ENCODE peak calls at places on chromosomes 7 and 10, in nine cellular contexts. B, N, Z, L, I, F, M, A and E are unnamed samples.

GRCh38 chr10:113856563-113856962 is 2.1 kb downstream of the NHLRC2 start:
- DNase-seq in B (no peak), L (no peak), N (no peak), I (no peak), F (no peak), A (no peak), Z (no peak), M (no peak), E (no peak)

GRCh38 chr10:21495002-21495685 is 30.3 kb downstream of the SKIDA1 start:
- DNase-seq in I (no peak), F (no peak), N (no peak), A (no peak), L (no peak), B (peak), M (no peak), Z (no peak), E (no peak)

GRCh38 chr10:59064116-59064707 is 112.2 kb upstream of the PHYHIPL start:
- DNase-seq in F (peak), I (no peak), A (no peak), L (no peak), M (no peak), N (no peak), Z (no peak), B (no peak), E (no peak)

GRCh38 chr10:121063744-121064143 is 212.6 kb downstream of the WDR11 start:
- DNase-seq in F (no peak), M (no peak), L (no peak), I (no peak), A (no peak), B (no peak), N (no peak), Z (peak), E (no peak)

GRCh38 chr7:55180821-55181542 is 162.2 kb downstream of the EGFR start:
- DNase-seq in I (no peak), Z (no peak), N (no peak), M (no peak), L (no peak), F (no peak), B (no peak), A (peak), E (no peak)

GRCh38 chr10:5975641-5976473 is 1.5 kb downstream of the IL15RA start:
- DNase-seq in N (peak), F (no peak), L (no peak), I (peak), B (no peak), M (peak), A (peak), Z (no peak), E (no peak)

GRCh38 chr7:35875292-35875691 is 74.4 kb downstream of the SEPTIN7 start:
- DNase-seq in Z (no peak), N (no peak), B (no peak), M (no peak), F (no peak), A (no peak), L (no peak), I (no peak), E (no peak)

GRCh38 chr10:85673270-85673669 is 693.3 kb downstream of the GRID1 start:
- DNase-seq in L (no peak), Z (no peak), I (no peak), B (no peak), A (no peak), F (no peak), N (no peak), M (no peak), E (no peak)

GRCh38 chr7:76338298-76339084 is 20.3 kb downstream of the YWHAG start:
- DNase-seq in N (peak), F (no peak), Z (no peak), A (no peak), B (no peak), I (no peak), M (no peak), L (no peak), E (no peak)

GRCh38 chr7:157475095-157475494 is 138.3 kb downstream of the DNAJB6 start:
- DNase-seq in F (no peak), B (no peak), A (no peak), M (no peak), L (no peak), N (no peak), I (no peak), Z (no peak), E (no peak)

GRCh38 chr7:142581341-142581740 is 167.9 kb upstream of the PRSS1 start:
- DNase-seq in M (no peak), N (no peak), I (peak), B (no peak), Z (no peak), F (no peak), L (no peak), A (no peak), E (no peak)

GRCh38 chr7:95725170-95725569 is 47.2 kb upstream of the DYNC1I1 start:
- DNase-seq in A (no peak), M (no peak), B (no peak), N (peak), I (no peak), F (no peak), L (no peak), Z (no peak), E (no peak)